ENCODE peak calls at places on chromosome 10, in nine cellular contexts. One of them, this sample, is unnamed.

GRCh38 chr10:70513848-70514309 is 35.3 kb downstream of the PALD1 start:
- DNase-seq in COR-L47: peak; percentile 2
- DNase-seq in T follicular helper cell: no peak
- DNase-seq in HT1080: no peak
- DNase-seq in neural crest cell: no peak
- DNase-seq in activated CD4-positive, alpha-beta T cell treated with anti-CD3 and anti-CD28 coated beads, Interleukin-2, amount 50 U/mL, for 1 hour: no peak
- DNase-seq in A549: no peak
- DNase-seq in stimulated activated CD4-positive, alpha-beta T cell treated with anti-CD3 and anti-CD28 coated beads, TNF-alpha, amount 100 ng/mL, for 4 hours: no peak
- DNase-seq in kidney tubule cell: peak; percentile 76
- DNase-seq in this sample: no peak

GRCh38 chr10:126702181-126702580 is 31.7 kb upstream of the C10orf90 start:
- DNase-seq in COR-L47: no peak
- DNase-seq in stimulated activated CD4-positive, alpha-beta T cell treated with anti-CD3 and anti-CD28 coated beads, TNF-alpha, amount 100 ng/mL, for 4 hours: no peak
- DNase-seq in neural crest cell: no peak
- DNase-seq in A549: no peak
- DNase-seq in activated CD4-positive, alpha-beta T cell treated with anti-CD3 and anti-CD28 coated beads, Interleukin-2, amount 50 U/mL, for 1 hour: no peak
- DNase-seq in kidney tubule cell: peak; percentile 12
- DNase-seq in T follicular helper cell: no peak
- DNase-seq in HT1080: peak; percentile 74
- DNase-seq in this sample: no peak

GRCh38 chr10:90621577-90621976 is 236.3 kb downstream of the HTR7 start:
- DNase-seq in COR-L47: no peak
- DNase-seq in activated CD4-positive, alpha-beta T cell treated with anti-CD3 and anti-CD28 coated beads, Interleukin-2, amount 50 U/mL, for 1 hour: no peak
- DNase-seq in A549: no peak
- DNase-seq in neural crest cell: peak; percentile 2
- DNase-seq in stimulated activated CD4-positive, alpha-beta T cell treated with anti-CD3 and anti-CD28 coated beads, TNF-alpha, amount 100 ng/mL, for 4 hours: no peak
- DNase-seq in kidney tubule cell: no peak
- DNase-seq in HT1080: peak; percentile 23
- DNase-seq in T follicular helper cell: no peak
- DNase-seq in this sample: peak; percentile 43

GRCh38 chr10:17206210-17206709 is 4.8 kb upstream of the TRDMT1 start:
- DNase-seq in activated CD4-positive, alpha-beta T cell treated with anti-CD3 and anti-CD28 coated beads, Interleukin-2, amount 50 U/mL, for 1 hour: peak; percentile 40
- DNase-seq in T follicular helper cell: peak; percentile 31
- DNase-seq in A549: peak; percentile 44
- DNase-seq in kidney tubule cell: peak; percentile 94
- DNase-seq in neural crest cell: no peak
- DNase-seq in stimulated activated CD4-positive, alpha-beta T cell treated with anti-CD3 and anti-CD28 coated beads, TNF-alpha, amount 100 ng/mL, for 4 hours: no peak
- DNase-seq in COR-L47: no peak
- DNase-seq in HT1080: peak; percentile 93
- DNase-seq in this sample: no peak

GRCh38 chr10:132970641-132971438 is 28.5 kb upstream of the CFAP46 start:
- DNase-seq in neural crest cell: no peak
- DNase-seq in T follicular helper cell: no peak
- DNase-seq in kidney tubule cell: no peak
- DNase-seq in activated CD4-positive, alpha-beta T cell treated with anti-CD3 and anti-CD28 coated beads, Interleukin-2, amount 50 U/mL, for 1 hour: no peak
- DNase-seq in stimulated activated CD4-positive, alpha-beta T cell treated with anti-CD3 and anti-CD28 coated beads, TNF-alpha, amount 100 ng/mL, for 4 hours: no peak
- DNase-seq in COR-L47: no peak
- DNase-seq in A549: no peak
- DNase-seq in HT1080: no peak
- DNase-seq in this sample: no peak

GRCh38 chr10:86188326-86188725 is 178.3 kb downstream of the GRID1 start:
- DNase-seq in kidney tubule cell: no peak
- DNase-seq in activated CD4-positive, alpha-beta T cell treated with anti-CD3 and anti-CD28 coated beads, Interleukin-2, amount 50 U/mL, for 1 hour: no peak
- DNase-seq in neural crest cell: no peak
- DNase-seq in stimulated activated CD4-positive, alpha-beta T cell treated with anti-CD3 and anti-CD28 coated beads, TNF-alpha, amount 100 ng/mL, for 4 hours: no peak
- DNase-seq in COR-L47: no peak
- DNase-seq in A549: no peak
- DNase-seq in T follicular helper cell: no peak
- DNase-seq in HT1080: no peak
- DNase-seq in this sample: no peak

GRCh38 chr10:86229378-86229777 is 137.2 kb downstream of the GRID1 start:
- DNase-seq in activated CD4-positive, alpha-beta T cell treated with anti-CD3 and anti-CD28 coated beads, Interleukin-2, amount 50 U/mL, for 1 hour: no peak
- DNase-seq in A549: no peak
- DNase-seq in kidney tubule cell: peak; percentile 49
- DNase-seq in stimulated activated CD4-positive, alpha-beta T cell treated with anti-CD3 and anti-CD28 coated beads, TNF-alpha, amount 100 ng/mL, for 4 hours: no peak
- DNase-seq in neural crest cell: no peak
- DNase-seq in T follicular helper cell: no peak
- DNase-seq in HT1080: peak; percentile 8
- DNase-seq in COR-L47: no peak
- DNase-seq in this sample: no peak

GRCh38 chr10:59585046-59585700 is 124.5 kb downstream of the SLC16A9 start:
- DNase-seq in stimulated activated CD4-positive, alpha-beta T cell treated with anti-CD3 and anti-CD28 coated beads, TNF-alpha, amount 100 ng/mL, for 4 hours: no peak
- DNase-seq in COR-L47: peak; percentile 79
- DNase-seq in T follicular helper cell: no peak
- DNase-seq in kidney tubule cell: peak; percentile 41
- DNase-seq in activated CD4-positive, alpha-beta T cell treated with anti-CD3 and anti-CD28 coated beads, Interleukin-2, amount 50 U/mL, for 1 hour: no peak
- DNase-seq in HT1080: peak; percentile 61
- DNase-seq in A549: no peak
- DNase-seq in neural crest cell: no peak
- DNase-seq in this sample: no peak

GRCh38 chr10:72630144-72630543 is 4.3 kb upstream of the MICU1 start:
- DNase-seq in A549: no peak
- DNase-seq in COR-L47: no peak
- DNase-seq in T follicular helper cell: no peak
- DNase-seq in HT1080: no peak
- DNase-seq in activated CD4-positive, alpha-beta T cell treated with anti-CD3 and anti-CD28 coated beads, Interleukin-2, amount 50 U/mL, for 1 hour: no peak
- DNase-seq in neural crest cell: no peak
- DNase-seq in kidney tubule cell: no peak
- DNase-seq in stimulated activated CD4-positive, alpha-beta T cell treated with anti-CD3 and anti-CD28 coated beads, TNF-alpha, amount 100 ng/mL, for 4 hours: no peak
- DNase-seq in this sample: no peak

GRCh38 chr10:96846926-96847325 is 14.8 kb downstream of the LCOR start:
- DNase-seq in HT1080: no peak
- DNase-seq in kidney tubule cell: no peak
- DNase-seq in A549: no peak
- DNase-seq in activated CD4-positive, alpha-beta T cell treated with anti-CD3 and anti-CD28 coated beads, Interleukin-2, amount 50 U/mL, for 1 hour: no peak
- DNase-seq in neural crest cell: no peak
- DNase-seq in stimulated activated CD4-positive, alpha-beta T cell treated with anti-CD3 and anti-CD28 coated beads, TNF-alpha, amount 100 ng/mL, for 4 hours: no peak
- DNase-seq in T follicular helper cell: no peak
- DNase-seq in COR-L47: no peak
- DNase-seq in this sample: no peak

GRCh38 chr10:119161680-119162079 is 3.8 kb downstream of the SFXN4 start:
- DNase-seq in activated CD4-positive, alpha-beta T cell treated with anti-CD3 and anti-CD28 coated beads, Interleukin-2, amount 50 U/mL, for 1 hour: no peak
- DNase-seq in COR-L47: no peak
- DNase-seq in A549: no peak
- DNase-seq in neural crest cell: no peak
- DNase-seq in T follicular helper cell: no peak
- DNase-seq in kidney tubule cell: peak; percentile 57
- DNase-seq in stimulated activated CD4-positive, alpha-beta T cell treated with anti-CD3 and anti-CD28 coated beads, TNF-alpha, amount 100 ng/mL, for 4 hours: no peak
- DNase-seq in HT1080: no peak
- DNase-seq in this sample: no peak

GRCh38 chr10:48289652-48290238 is 15.2 kb upstream of the FRMPD2 start:
- DNase-seq in A549: peak; percentile 68
- DNase-seq in kidney tubule cell: peak; percentile 57
- DNase-seq in stimulated activated CD4-positive, alpha-beta T cell treated with anti-CD3 and anti-CD28 coated beads, TNF-alpha, amount 100 ng/mL, for 4 hours: no peak
- DNase-seq in HT1080: peak; percentile 51
- DNase-seq in neural crest cell: peak; percentile 76
- DNase-seq in COR-L47: peak; percentile 25
- DNase-seq in activated CD4-positive, alpha-beta T cell treated with anti-CD3 and anti-CD28 coated beads, Interleukin-2, amount 50 U/mL, for 1 hour: peak; percentile 35
- DNase-seq in T follicular helper cell: peak; percentile 10
- DNase-seq in this sample: peak; percentile 71

GRCh38 chr10:79483299-79483698 is 29.0 kb upstream of the EIF5AL1 start:
- DNase-seq in neural crest cell: no peak
- DNase-seq in kidney tubule cell: no peak
- DNase-seq in T follicular helper cell: no peak
- DNase-seq in A549: no peak
- DNase-seq in stimulated activated CD4-positive, alpha-beta T cell treated with anti-CD3 and anti-CD28 coated beads, TNF-alpha, amount 100 ng/mL, for 4 hours: no peak
- DNase-seq in COR-L47: no peak
- DNase-seq in HT1080: no peak
- DNase-seq in activated CD4-positive, alpha-beta T cell treated with anti-CD3 and anti-CD28 coated beads, Interleukin-2, amount 50 U/mL, for 1 hour: no peak
- DNase-seq in this sample: no peak

GRCh38 chr10:42871823-42872222 is 89.2 kb downstream of the BMS1 start:
- DNase-seq in COR-L47: no peak
- DNase-seq in T follicular helper cell: no peak
- DNase-seq in kidney tubule cell: no peak
- DNase-seq in HT1080: no peak
- DNase-seq in neural crest cell: no peak
- DNase-seq in activated CD4-positive, alpha-beta T cell treated with anti-CD3 and anti-CD28 coated beads, Interleukin-2, amount 50 U/mL, for 1 hour: no peak
- DNase-seq in stimulated activated CD4-positive, alpha-beta T cell treated with anti-CD3 and anti-CD28 coated beads, TNF-alpha, amount 100 ng/mL, for 4 hours: no peak
- DNase-seq in A549: no peak
- DNase-seq in this sample: no peak

GRCh38 chr10:78898341-78899097 is 170.2 kb upstream of the ZMIZ1 start:
- DNase-seq in HT1080: no peak
- DNase-seq in stimulated activated CD4-positive, alpha-beta T cell treated with anti-CD3 and anti-CD28 coated beads, TNF-alpha, amount 100 ng/mL, for 4 hours: no peak
- DNase-seq in A549: no peak
- DNase-seq in T follicular helper cell: no peak
- DNase-seq in neural crest cell: no peak
- DNase-seq in activated CD4-positive, alpha-beta T cell treated with anti-CD3 and anti-CD28 coated beads, Interleukin-2, amount 50 U/mL, for 1 hour: no peak
- DNase-seq in kidney tubule cell: no peak
- DNase-seq in COR-L47: no peak
- DNase-seq in this sample: no peak

GRCh38 chr10:80946957-80947722 is 409.4 kb downstream of the SH2D4B start:
- DNase-seq in A549: no peak
- DNase-seq in T follicular helper cell: no peak
- DNase-seq in stimulated activated CD4-positive, alpha-beta T cell treated with anti-CD3 and anti-CD28 coated beads, TNF-alpha, amount 100 ng/mL, for 4 hours: no peak
- DNase-seq in activated CD4-positive, alpha-beta T cell treated with anti-CD3 and anti-CD28 coated beads, Interleukin-2, amount 50 U/mL, for 1 hour: no peak
- DNase-seq in neural crest cell: no peak
- DNase-seq in HT1080: no peak
- DNase-seq in kidney tubule cell: no peak
- DNase-seq in COR-L47: no peak
- DNase-seq in this sample: no peak

GRCh38 chr10:131636841-131637724 is 263.7 kb upstream of the PPP2R2D start:
- DNase-seq in A549: no peak
- DNase-seq in activated CD4-positive, alpha-beta T cell treated with anti-CD3 and anti-CD28 coated beads, Interleukin-2, amount 50 U/mL, for 1 hour: no peak
- DNase-seq in kidney tubule cell: no peak
- DNase-seq in T follicular helper cell: no peak
- DNase-seq in HT1080: no peak
- DNase-seq in stimulated activated CD4-positive, alpha-beta T cell treated with anti-CD3 and anti-CD28 coated beads, TNF-alpha, amount 100 ng/mL, for 4 hours: no peak
- DNase-seq in neural crest cell: no peak
- DNase-seq in COR-L47: no peak
- DNase-seq in this sample: no peak

GRCh38 chr10:122021421-122021820 is 32.5 kb downstream of the TACC2 start:
- DNase-seq in A549: no peak
- DNase-seq in kidney tubule cell: no peak
- DNase-seq in stimulated activated CD4-positive, alpha-beta T cell treated with anti-CD3 and anti-CD28 coated beads, TNF-alpha, amount 100 ng/mL, for 4 hours: no peak
- DNase-seq in T follicular helper cell: no peak
- DNase-seq in activated CD4-positive, alpha-beta T cell treated with anti-CD3 and anti-CD28 coated beads, Interleukin-2, amount 50 U/mL, for 1 hour: no peak
- DNase-seq in COR-L47: no peak
- DNase-seq in HT1080: no peak
- DNase-seq in neural crest cell: no peak
- DNase-seq in this sample: peak; percentile 61

GRCh38 chr10:52469970-52470705 is 156.1 kb downstream of the DKK1 start:
- DNase-seq in kidney tubule cell: peak; percentile 15
- DNase-seq in stimulated activated CD4-positive, alpha-beta T cell treated with anti-CD3 and anti-CD28 coated beads, TNF-alpha, amount 100 ng/mL, for 4 hours: no peak
- DNase-seq in activated CD4-positive, alpha-beta T cell treated with anti-CD3 and anti-CD28 coated beads, Interleukin-2, amount 50 U/mL, for 1 hour: no peak
- DNase-seq in A549: no peak
- DNase-seq in T follicular helper cell: no peak
- DNase-seq in neural crest cell: no peak
- DNase-seq in COR-L47: no peak
- DNase-seq in HT1080: no peak
- DNase-seq in this sample: no peak

GRCh38 chr10:79425074-79425532 is 20.3 kb downstream of the ZCCHC24 start:
- DNase-seq in HT1080: no peak
- DNase-seq in activated CD4-positive, alpha-beta T cell treated with anti-CD3 and anti-CD28 coated beads, Interleukin-2, amount 50 U/mL, for 1 hour: no peak
- DNase-seq in A549: no peak
- DNase-seq in COR-L47: no peak
- DNase-seq in stimulated activated CD4-positive, alpha-beta T cell treated with anti-CD3 and anti-CD28 coated beads, TNF-alpha, amount 100 ng/mL, for 4 hours: no peak
- DNase-seq in T follicular helper cell: no peak
- DNase-seq in kidney tubule cell: no peak
- DNase-seq in neural crest cell: no peak
- DNase-seq in this sample: no peak

GRCh38 chr10:95375418-95375817 is 84.6 kb upstream of the PDLIM1 start:
- DNase-seq in activated CD4-positive, alpha-beta T cell treated with anti-CD3 and anti-CD28 coated beads, Interleukin-2, amount 50 U/mL, for 1 hour: no peak
- DNase-seq in T follicular helper cell: no peak
- DNase-seq in kidney tubule cell: no peak
- DNase-seq in neural crest cell: no peak
- DNase-seq in stimulated activated CD4-positive, alpha-beta T cell treated with anti-CD3 and anti-CD28 coated beads, TNF-alpha, amount 100 ng/mL, for 4 hours: no peak
- DNase-seq in A549: no peak
- DNase-seq in COR-L47: no peak
- DNase-seq in HT1080: no peak
- DNase-seq in this sample: no peak

GRCh38 chr10:24385776-24386175 is 176.8 kb downstream of the KIAA1217 start:
- DNase-seq in COR-L47: no peak
- DNase-seq in activated CD4-positive, alpha-beta T cell treated with anti-CD3 and anti-CD28 coated beads, Interleukin-2, amount 50 U/mL, for 1 hour: no peak
- DNase-seq in HT1080: no peak
- DNase-seq in kidney tubule cell: no peak
- DNase-seq in T follicular helper cell: no peak
- DNase-seq in neural crest cell: no peak
- DNase-seq in A549: no peak
- DNase-seq in stimulated activated CD4-positive, alpha-beta T cell treated with anti-CD3 and anti-CD28 coated beads, TNF-alpha, amount 100 ng/mL, for 4 hours: no peak
- DNase-seq in this sample: peak; percentile 51

GRCh38 chr10:103504181-103504783 is 10.8 kb downstream of the NEURL1 start:
- DNase-seq in neural crest cell: no peak
- DNase-seq in activated CD4-positive, alpha-beta T cell treated with anti-CD3 and anti-CD28 coated beads, Interleukin-2, amount 50 U/mL, for 1 hour: peak; percentile 17
- DNase-seq in COR-L47: no peak
- DNase-seq in A549: peak; percentile 77
- DNase-seq in kidney tubule cell: peak; percentile 97
- DNase-seq in stimulated activated CD4-positive, alpha-beta T cell treated with anti-CD3 and anti-CD28 coated beads, TNF-alpha, amount 100 ng/mL, for 4 hours: no peak
- DNase-seq in HT1080: peak; percentile 99
- DNase-seq in T follicular helper cell: no peak
- DNase-seq in this sample: peak; percentile 81

GRCh38 chr10:128047991-128048826 is 78.0 kb downstream of the MKI67 start:
- DNase-seq in HT1080: peak; percentile 84
- DNase-seq in kidney tubule cell: peak; percentile 48
- DNase-seq in T follicular helper cell: no peak
- DNase-seq in COR-L47: no peak
- DNase-seq in A549: no peak
- DNase-seq in stimulated activated CD4-positive, alpha-beta T cell treated with anti-CD3 and anti-CD28 coated beads, TNF-alpha, amount 100 ng/mL, for 4 hours: no peak
- DNase-seq in activated CD4-positive, alpha-beta T cell treated with anti-CD3 and anti-CD28 coated beads, Interleukin-2, amount 50 U/mL, for 1 hour: no peak
- DNase-seq in neural crest cell: no peak
- DNase-seq in this sample: peak; percentile 39

GRCh38 chr10:85319150-85319549 is 990.8 kb downstream of the CCSER2 start:
- DNase-seq in kidney tubule cell: peak; percentile 27
- DNase-seq in activated CD4-positive, alpha-beta T cell treated with anti-CD3 and anti-CD28 coated beads, Interleukin-2, amount 50 U/mL, for 1 hour: no peak
- DNase-seq in HT1080: peak; percentile 85
- DNase-seq in T follicular helper cell: no peak
- DNase-seq in stimulated activated CD4-positive, alpha-beta T cell treated with anti-CD3 and anti-CD28 coated beads, TNF-alpha, amount 100 ng/mL, for 4 hours: no peak
- DNase-seq in neural crest cell: no peak
- DNase-seq in COR-L47: peak; percentile 34
- DNase-seq in A549: peak; percentile 9
- DNase-seq in this sample: peak; percentile 53

GRCh38 chr10:75205908-75206307 is 4.7 kb upstream of the VDAC2 start:
- DNase-seq in HT1080: no peak
- DNase-seq in T follicular helper cell: no peak
- DNase-seq in activated CD4-positive, alpha-beta T cell treated with anti-CD3 and anti-CD28 coated beads, Interleukin-2, amount 50 U/mL, for 1 hour: no peak
- DNase-seq in kidney tubule cell: no peak
- DNase-seq in COR-L47: no peak
- DNase-seq in neural crest cell: no peak
- DNase-seq in A549: no peak
- DNase-seq in stimulated activated CD4-positive, alpha-beta T cell treated with anti-CD3 and anti-CD28 coated beads, TNF-alpha, amount 100 ng/mL, for 4 hours: no peak
- DNase-seq in this sample: no peak

GRCh38 chr10:15518256-15518655 is 147.2 kb upstream of the FAM171A1 start:
- DNase-seq in A549: no peak
- DNase-seq in neural crest cell: no peak
- DNase-seq in stimulated activated CD4-positive, alpha-beta T cell treated with anti-CD3 and anti-CD28 coated beads, TNF-alpha, amount 100 ng/mL, for 4 hours: no peak
- DNase-seq in T follicular helper cell: no peak
- DNase-seq in kidney tubule cell: no peak
- DNase-seq in COR-L47: no peak
- DNase-seq in activated CD4-positive, alpha-beta T cell treated with anti-CD3 and anti-CD28 coated beads, Interleukin-2, amount 50 U/mL, for 1 hour: no peak
- DNase-seq in HT1080: peak; percentile 34
- DNase-seq in this sample: no peak

GRCh38 chr10:15813415-15813814 is 46.9 kb downstream of the MINDY3 start:
- DNase-seq in activated CD4-positive, alpha-beta T cell treated with anti-CD3 and anti-CD28 coated beads, Interleukin-2, amount 50 U/mL, for 1 hour: no peak
- DNase-seq in neural crest cell: no peak
- DNase-seq in HT1080: no peak
- DNase-seq in stimulated activated CD4-positive, alpha-beta T cell treated with anti-CD3 and anti-CD28 coated beads, TNF-alpha, amount 100 ng/mL, for 4 hours: no peak
- DNase-seq in COR-L47: no peak
- DNase-seq in A549: no peak
- DNase-seq in kidney tubule cell: no peak
- DNase-seq in T follicular helper cell: no peak
- DNase-seq in this sample: no peak

GRCh38 chr10:64430690-64431323 is 909.6 kb downstream of the REEP3 start:
- DNase-seq in neural crest cell: peak; percentile 22
- DNase-seq in stimulated activated CD4-positive, alpha-beta T cell treated with anti-CD3 and anti-CD28 coated beads, TNF-alpha, amount 100 ng/mL, for 4 hours: no peak
- DNase-seq in COR-L47: no peak
- DNase-seq in A549: peak; percentile 41
- DNase-seq in kidney tubule cell: peak; percentile 61
- DNase-seq in HT1080: peak; percentile 37
- DNase-seq in T follicular helper cell: no peak
- DNase-seq in activated CD4-positive, alpha-beta T cell treated with anti-CD3 and anti-CD28 coated beads, Interleukin-2, amount 50 U/mL, for 1 hour: no peak
- DNase-seq in this sample: peak; percentile 50

GRCh38 chr10:79285315-79286185 is 61.7 kb upstream of the PPIF start:
- DNase-seq in stimulated activated CD4-positive, alpha-beta T cell treated with anti-CD3 and anti-CD28 coated beads, TNF-alpha, amount 100 ng/mL, for 4 hours: no peak
- DNase-seq in HT1080: no peak
- DNase-seq in kidney tubule cell: no peak
- DNase-seq in T follicular helper cell: no peak
- DNase-seq in activated CD4-positive, alpha-beta T cell treated with anti-CD3 and anti-CD28 coated beads, Interleukin-2, amount 50 U/mL, for 1 hour: no peak
- DNase-seq in neural crest cell: no peak
- DNase-seq in COR-L47: no peak
- DNase-seq in A549: no peak
- DNase-seq in this sample: no peak

GRCh38 chr10:34814228-34815173 is 595 bp downstream of the PARD3 start:
- DNase-seq in A549: peak; percentile 43
- DNase-seq in COR-L47: no peak
- DNase-seq in neural crest cell: peak; percentile 46
- DNase-seq in kidney tubule cell: peak; percentile 48
- DNase-seq in HT1080: peak; percentile 20
- DNase-seq in activated CD4-positive, alpha-beta T cell treated with anti-CD3 and anti-CD28 coated beads, Interleukin-2, amount 50 U/mL, for 1 hour: no peak
- DNase-seq in stimulated activated CD4-positive, alpha-beta T cell treated with anti-CD3 and anti-CD28 coated beads, TNF-alpha, amount 100 ng/mL, for 4 hours: no peak
- DNase-seq in T follicular helper cell: no peak
- DNase-seq in this sample: peak; percentile 82